ENCODE peak calls at places on chromosome 14, in four cellular contexts. H is GM12878, S is H1, W is HepG2. E is an unnamed sample.

GRCh38 chr14:73754911-73755360 is 40.8 kb upstream of the PNMA1 start:
- DNase-seq in H (no peak), S (no peak), W (no peak), E (no peak)

GRCh38 chr14:60356921-60357550 is 108.0 kb downstream of the PPM1A start:
- DNase-seq in H (no peak), S (peak; percentile 52), W (no peak), E (no peak)

GRCh38 chr14:32217301-32217700 is 14.2 kb upstream of the RNU6-8 start:
- DNase-seq in H (no peak), S (no peak), W (no peak), E (no peak)

GRCh38 chr14:64721391-64721791 is 17.2 kb downstream of the PLEKHG3 start:
- DNase-seq in H (no peak), S (no peak), W (no peak), E (no peak)

GRCh38 chr14:60311417-60311816 is 62.4 kb downstream of the PPM1A start:
- DNase-seq in H (no peak), S (no peak), W (no peak), E (no peak)

GRCh38 chr14:70315942-70316341 is 43.5 kb downstream of the COX16 start:
- DNase-seq in H (no peak), S (no peak), W (no peak), E (no peak)

GRCh38 chr14:70018246-70018645 is 139.0 kb downstream of the SMOC1 start:
- DNase-seq in H (no peak), S (no peak), W (no peak), E (no peak)

GRCh38 chr14:55706893-55707292 is 126.9 kb downstream of the KTN1 start:
- DNase-seq in H (no peak), S (no peak), W (no peak), E (no peak)

GRCh38 chr14:29536886-29537511 is 390.6 kb downstream of the PRKD1 start:
- DNase-seq in H (no peak), S (no peak), W (peak; percentile 25), E (peak; percentile 6)

GRCh38 chr14:44778562-44778961 is 183.2 kb downstream of the KLHL28 start:
- DNase-seq in H (no peak), S (no peak), W (no peak), E (no peak)

GRCh38 chr14:63200767-63201166 is 3.5 kb upstream of the RHOJ start:
- DNase-seq in H (no peak), S (no peak), W (no peak), E (no peak)

GRCh38 chr14:26870096-26870495 is 272.3 kb upstream of the NOVA1 start:
- DNase-seq in H (no peak), S (no peak), W (no peak), E (no peak)

GRCh38 chr14:88986146-88986841 is 161.8 kb downstream of the TTC8 start:
- DNase-seq in H (no peak), S (no peak), W (no peak), E (no peak)

GRCh38 chr14:87391066-87391465 is 601.9 kb downstream of the GALC start:
- DNase-seq in H (no peak), S (no peak), W (no peak), E (no peak)

GRCh38 chr14:69629225-69630127 is 18.1 kb downstream of the SUSD6 start:
- DNase-seq in H (no peak), S (no peak), W (no peak), E (peak; percentile 73)

DNA sequence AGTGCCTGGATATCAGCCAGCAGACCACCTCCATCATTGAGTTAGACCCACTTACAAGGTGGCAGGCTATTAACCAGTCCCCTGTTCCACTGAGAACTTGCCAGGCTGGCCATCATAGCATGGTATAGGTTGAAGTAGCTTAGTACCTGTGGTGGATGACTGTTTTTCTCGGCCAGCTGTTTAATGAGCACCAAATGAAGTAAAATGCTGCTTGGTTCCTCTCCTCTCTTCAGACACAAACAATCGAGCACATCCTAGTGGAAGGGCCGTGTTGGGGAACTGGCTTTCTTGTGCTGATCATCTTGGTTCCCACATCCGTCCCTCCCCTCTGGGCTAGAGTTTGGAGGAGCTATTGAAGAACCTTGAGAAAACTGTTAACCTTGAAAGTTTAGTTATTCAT is 486.2 kb downstream of the RAD51B start:
- DNase-seq in H (peak; percentile 78), S (no peak), W (no peak), E (no peak)
- TF ChIP-seq ATF2 in H (no peak), S (no peak), W (no peak), E (no peak)

GRCh38 chr14:59305836-59306555 is 117.5 kb downstream of the DAAM1 start:
- DNase-seq in H (no peak), S (no peak), W (peak; percentile 77), E (no peak)
- TF ChIP-seq TAF1 in H (no peak), S (no peak), W (no peak), E (no peak)

GRCh38 chr14:91204657-91205056 is 39.8 kb downstream of the GPR68 start:
- DNase-seq in H (no peak), S (no peak), W (no peak), E (no peak)
- TF ChIP-seq ATF2 in H (no peak), S (no peak), W (no peak), E (no peak)

DNA sequence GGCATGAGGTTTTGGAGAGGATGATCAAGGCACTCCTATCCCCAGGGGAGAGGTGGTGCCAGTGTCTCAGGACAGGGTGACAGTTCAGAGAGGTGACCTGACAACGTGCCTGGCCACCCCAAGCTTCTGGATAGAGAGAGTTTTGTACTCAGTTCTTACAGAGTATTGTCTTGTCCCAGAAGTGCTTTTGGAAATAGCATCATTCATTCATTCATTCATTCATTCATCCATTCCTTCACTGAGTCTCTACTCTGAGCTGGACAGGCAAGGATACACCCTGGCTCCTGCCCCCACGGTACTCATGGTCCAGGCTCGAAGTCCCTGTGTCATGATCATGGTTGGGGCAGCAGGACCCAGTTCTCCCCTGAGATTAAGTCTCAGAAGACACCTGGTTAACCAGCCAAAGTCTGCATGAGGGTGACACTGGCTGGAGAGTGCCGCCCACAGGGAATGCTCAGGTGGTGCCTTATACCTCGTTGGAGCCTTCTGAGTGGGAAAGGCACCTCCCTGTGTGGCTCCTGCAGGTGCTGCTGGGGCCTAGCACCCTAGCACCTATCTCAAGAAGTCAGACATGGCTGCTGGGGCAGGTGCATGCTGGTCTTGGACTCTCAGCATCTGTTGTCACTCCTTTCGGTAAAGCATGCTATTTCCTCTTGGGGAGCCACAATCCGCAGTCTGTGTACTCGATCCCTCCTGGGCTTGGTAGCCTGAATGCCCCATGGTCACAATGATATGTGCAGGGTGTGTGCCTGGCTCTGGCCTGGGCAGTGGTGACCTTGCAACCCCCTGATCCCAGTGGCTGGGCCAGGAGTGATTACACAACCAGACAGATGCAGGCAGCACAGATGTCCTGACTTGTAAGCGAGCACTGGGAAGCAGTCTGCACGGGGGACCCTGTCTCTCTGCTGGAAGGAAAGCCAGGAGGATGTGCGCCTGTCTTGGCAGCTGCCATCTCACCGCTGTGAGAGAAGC is 57.8 kb downstream of the C14orf132 start:
- DNase-seq in H (no peak), S (no peak), W (no peak), E (no peak)
- TF ChIP-seq TAF1 in H (no peak), S (no peak), W (no peak), E (no peak)

DNA sequence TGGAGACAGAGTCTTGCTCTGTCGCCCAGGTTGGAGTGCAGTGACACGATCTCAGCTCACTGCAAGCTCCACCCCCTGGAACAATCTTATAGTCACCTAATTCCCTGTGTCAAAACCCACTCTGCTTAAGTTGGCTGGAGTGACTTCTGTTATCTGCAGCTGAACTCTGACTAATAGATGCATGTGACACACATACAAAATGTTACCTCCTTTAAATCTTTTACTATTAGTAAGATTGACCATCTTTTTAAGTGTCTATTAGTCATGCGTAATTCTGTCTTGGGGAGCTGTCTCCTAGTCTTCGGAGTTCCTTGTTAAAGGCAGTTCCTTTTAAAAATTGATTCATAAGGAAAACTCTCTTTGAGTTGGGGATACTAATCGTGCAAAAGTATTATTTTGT is 7.4 kb downstream of the IFI27L1 start:
- DNase-seq in H (no peak), S (no peak), W (no peak), E (no peak)
- TF ChIP-seq ATF2 in H (no peak), S (no peak), W (no peak), E (no peak)

DNA sequence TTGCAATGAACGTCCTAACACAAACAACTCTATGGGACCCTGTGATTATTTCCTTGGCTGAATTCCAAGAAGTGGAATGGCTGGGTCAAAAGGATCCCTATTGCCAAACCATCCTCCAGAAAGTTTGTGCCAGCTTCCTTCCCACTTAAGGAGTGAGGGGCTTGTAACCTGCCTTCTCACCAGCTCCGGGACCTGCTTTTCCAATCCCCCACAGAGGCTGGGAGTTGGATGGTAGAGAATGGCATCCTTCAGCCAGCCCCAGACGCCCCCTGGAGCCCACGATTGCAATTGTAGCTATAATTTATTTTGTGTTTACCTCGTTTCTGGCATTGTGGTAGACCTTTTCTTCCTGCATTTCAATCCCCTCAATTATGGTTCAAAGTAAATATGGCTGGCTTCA is 9.7 kb upstream of the ZDHHC22 start:
- DNase-seq in H (no peak), S (peak; percentile 84), W (no peak), E (peak; percentile 31)
- TF ChIP-seq TAF1 in H (no peak), S (no peak), W (no peak), E (no peak)

DNA sequence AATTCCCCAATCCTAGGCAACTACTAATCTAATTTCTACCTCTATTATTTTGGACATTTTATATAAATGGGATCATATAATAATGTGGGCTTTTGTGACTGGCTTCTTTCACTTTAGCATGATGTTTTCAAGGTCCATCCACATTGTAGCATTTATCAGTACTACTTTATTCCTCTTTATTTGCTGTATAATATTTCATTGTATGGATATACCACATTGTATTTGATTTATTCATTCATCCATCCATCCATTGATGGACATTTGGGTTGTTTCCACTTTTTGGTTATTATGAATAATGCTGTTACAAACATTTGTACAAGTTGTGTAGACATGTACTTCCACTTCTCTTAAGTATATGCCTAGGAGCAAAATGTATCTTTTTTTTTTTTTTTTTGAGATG is 17.3 kb downstream of the BTBD7 start:
- DNase-seq in H (no peak), S (no peak), W (no peak), E (no peak)
- TF ChIP-seq ATF2 in H (no peak), S (no peak), W (no peak), E (no peak)

GRCh38 chr14:80978403-80978802 is 23.0 kb downstream of the TSHR start:
- DNase-seq in H (no peak), S (no peak), W (no peak), E (no peak)
- TF ChIP-seq TAF1 in H (no peak), S (no peak), W (no peak), E (no peak)

DNA sequence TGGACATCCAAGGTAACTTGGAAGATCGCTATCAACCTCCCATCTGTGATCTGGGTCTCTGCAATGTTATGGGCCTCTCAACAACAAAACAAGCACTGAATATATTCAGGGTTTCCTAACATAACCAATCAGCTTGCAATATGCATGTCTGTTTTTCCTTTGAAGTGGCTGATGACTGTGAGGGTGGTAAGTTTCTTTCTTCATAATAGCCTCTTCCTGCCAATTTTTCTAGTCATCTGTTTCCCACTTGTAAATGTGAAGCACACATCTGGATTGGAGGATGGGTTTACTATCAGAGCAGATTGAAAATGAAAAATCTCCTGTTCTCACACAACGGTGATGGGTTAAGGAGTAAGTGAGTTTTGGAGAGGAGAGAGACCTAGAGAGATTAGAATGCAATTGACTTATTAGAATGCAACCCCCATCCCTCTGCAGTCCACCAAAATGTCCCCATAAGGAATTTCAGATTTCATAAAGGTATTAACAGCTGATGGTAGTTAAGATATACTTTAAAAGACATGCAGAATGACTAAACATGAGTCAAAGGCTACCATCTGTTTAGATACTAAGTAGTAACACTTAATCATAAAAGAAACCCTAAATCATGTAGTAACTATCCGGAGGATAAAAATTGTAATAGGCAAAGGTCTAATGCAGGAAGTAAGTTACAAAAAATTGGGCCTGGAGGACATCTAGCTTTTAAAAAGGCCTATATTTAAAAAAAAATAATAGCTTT is 58.4 kb upstream of the SAV1 start:
- DNase-seq in H (no peak), S (no peak), W (no peak), E (no peak)
- TF ChIP-seq ATF2 in H (peak; percentile 47), S (no peak), W (no peak), E (no peak)

E was measured in K562.